ENCODE peak calls at places on chromosomes 5 and 9, in six cellular contexts. One of them, this sample, is unnamed.

GRCh38 chr5:9601055-9601739 is 29.0 kb downstream of the TAS2R1 start:
- DNase-seq in stromal cell of bone marrow: no peak
- DNase-seq in activated T-cell treated with anti-CD3 and anti-CD28 coated beads, Interleukin-2, amount 50 U/mL, for 24 hours: no peak
- DNase-seq in hypothalamus: no peak
- DNase-seq in Caco-2: no peak
- DNase-seq in GM20000: no peak
- DNase-seq in this sample: no peak

GRCh38 chr5:31663519-31663918 is 24.6 kb downstream of the PDZD2 start:
- DNase-seq in stromal cell of bone marrow: peak; percentile 96
- DNase-seq in activated T-cell treated with anti-CD3 and anti-CD28 coated beads, Interleukin-2, amount 50 U/mL, for 24 hours: no peak
- DNase-seq in hypothalamus: no peak
- DNase-seq in Caco-2: no peak
- DNase-seq in GM20000: no peak
- DNase-seq in this sample: no peak

GRCh38 chr9:97958812-97959511 is 21.0 kb upstream of the HEMGN start:
- DNase-seq in stromal cell of bone marrow: no peak
- DNase-seq in activated T-cell treated with anti-CD3 and anti-CD28 coated beads, Interleukin-2, amount 50 U/mL, for 24 hours: no peak
- DNase-seq in hypothalamus: no peak
- DNase-seq in Caco-2: no peak
- DNase-seq in GM20000: no peak
- DNase-seq in this sample: no peak

GRCh38 chr9:114285166-114285867 is 37.6 kb upstream of the ORM1 start:
- DNase-seq in stromal cell of bone marrow: peak; percentile 79
- DNase-seq in activated T-cell treated with anti-CD3 and anti-CD28 coated beads, Interleukin-2, amount 50 U/mL, for 24 hours: no peak
- DNase-seq in hypothalamus: no peak
- DNase-seq in Caco-2: peak; percentile 28
- DNase-seq in GM20000: no peak
- DNase-seq in this sample: no peak

GRCh38 chr5:81924467-81924866 is 47.4 kb upstream of the ATG10 start:
- DNase-seq in stromal cell of bone marrow: no peak
- DNase-seq in activated T-cell treated with anti-CD3 and anti-CD28 coated beads, Interleukin-2, amount 50 U/mL, for 24 hours: no peak
- DNase-seq in hypothalamus: no peak
- DNase-seq in Caco-2: no peak
- DNase-seq in GM20000: no peak
- DNase-seq in this sample: no peak

GRCh38 chr5:134530375-134531077 is 5.1 kb downstream of the JADE2 start:
- DNase-seq in stromal cell of bone marrow: no peak
- DNase-seq in activated T-cell treated with anti-CD3 and anti-CD28 coated beads, Interleukin-2, amount 50 U/mL, for 24 hours: no peak
- DNase-seq in hypothalamus: no peak
- DNase-seq in Caco-2: no peak
- DNase-seq in GM20000: no peak
- DNase-seq in this sample: no peak

GRCh38 chr9:127968717-127969383 is 11.9 kb downstream of the EEIG1 start:
- DNase-seq in stromal cell of bone marrow: peak; percentile 89
- DNase-seq in activated T-cell treated with anti-CD3 and anti-CD28 coated beads, Interleukin-2, amount 50 U/mL, for 24 hours: no peak
- DNase-seq in hypothalamus: no peak
- DNase-seq in Caco-2: no peak
- DNase-seq in GM20000: no peak
- DNase-seq in this sample: no peak

GRCh38 chr9:35829764-35830096 is 702 bp downstream of the TMEM8B start:
- DNase-seq in stromal cell of bone marrow: no peak
- DNase-seq in activated T-cell treated with anti-CD3 and anti-CD28 coated beads, Interleukin-2, amount 50 U/mL, for 24 hours: no peak
- DNase-seq in hypothalamus: no peak
- DNase-seq in Caco-2: no peak
- DNase-seq in GM20000: no peak
- DNase-seq in this sample: no peak

GRCh38 chr5:57937025-57937424 is 454.4 kb upstream of the ACTBL2 start:
- DNase-seq in stromal cell of bone marrow: no peak
- DNase-seq in activated T-cell treated with anti-CD3 and anti-CD28 coated beads, Interleukin-2, amount 50 U/mL, for 24 hours: no peak
- DNase-seq in hypothalamus: no peak
- DNase-seq in Caco-2: no peak
- DNase-seq in GM20000: no peak
- DNase-seq in this sample: no peak

GRCh38 chr5:171826132-171826531 is 40.5 kb downstream of the SMIM23 start:
- DNase-seq in stromal cell of bone marrow: no peak
- DNase-seq in activated T-cell treated with anti-CD3 and anti-CD28 coated beads, Interleukin-2, amount 50 U/mL, for 24 hours: no peak
- DNase-seq in hypothalamus: no peak
- DNase-seq in Caco-2: no peak
- DNase-seq in GM20000: no peak
- DNase-seq in this sample: no peak

GRCh38 chr9:134545213-134546211 is 96.1 kb upstream of the COL5A1 start:
- DNase-seq in stromal cell of bone marrow: peak; percentile 65
- DNase-seq in activated T-cell treated with anti-CD3 and anti-CD28 coated beads, Interleukin-2, amount 50 U/mL, for 24 hours: no peak
- DNase-seq in hypothalamus: no peak
- DNase-seq in Caco-2: no peak
- DNase-seq in GM20000: no peak
- DNase-seq in this sample: no peak

GRCh38 chr5:157108961-157109360 is at the start of gene HAVCR2:
- DNase-seq in stromal cell of bone marrow: no peak
- DNase-seq in activated T-cell treated with anti-CD3 and anti-CD28 coated beads, Interleukin-2, amount 50 U/mL, for 24 hours: peak; percentile 61
- DNase-seq in hypothalamus: peak; percentile 2
- DNase-seq in Caco-2: no peak
- DNase-seq in GM20000: peak; percentile 40
- DNase-seq in this sample: no peak

This sample was measured in K562.